ENCODE peak calls at places on chromosomes 5 and 9, in nine cellular contexts. G is AG10803, H is lower lobe of right lung, X is BJ, Q is lung, O is WERI-Rb-1, L is dorsolateral prefrontal cortex, K is mammary epithelial cell, R is kidney epithelial cell. P is an unnamed sample.

GRCh38 chr9:35681341-35682002 is 7.7 kb downstream of the CA9 start:
- DNase-seq in K (no peak), Q (no peak), R (no peak), H (no peak), L (no peak), G (no peak), X (no peak), O (no peak), P (peak)

GRCh38 chr9:129640871-129641750 is 840 bp downstream of the ASB6 start:
- DNase-seq in X (no peak), L (no peak), G (no peak), Q (no peak), K (no peak), R (no peak), O (no peak), H (no peak), P (no peak)

GRCh38 chr9:70021026-70021571 is 22.5 kb upstream of the MAMDC2 start:
- DNase-seq in K (peak), X (peak), H (no peak), O (no peak), G (peak), R (peak), L (peak), Q (no peak), P (peak)

GRCh38 chr9:118618744-118619299 is 750.4 kb downstream of the BRINP1 start:
- DNase-seq in R (no peak), X (no peak), K (peak), H (no peak), Q (no peak), L (no peak), O (no peak), G (no peak), P (no peak)

GRCh38 chr5:178818094-178818493 is 41.7 kb upstream of the ZNF354B start:
- DNase-seq in Q (no peak), K (no peak), R (no peak), X (no peak), L (no peak), H (no peak), G (no peak), O (no peak), P (no peak)

GRCh38 chr9:115232375-115232774 is 114.4 kb upstream of the TNC start:
- DNase-seq in G (no peak), L (no peak), R (no peak), Q (no peak), O (no peak), H (no peak), X (no peak), K (no peak), P (no peak)

GRCh38 chr9:14205463-14205862 is 108.5 kb downstream of the NFIB start:
- DNase-seq in Q (no peak), K (peak), R (no peak), O (no peak), X (peak), H (no peak), L (no peak), G (peak), P (peak)

GRCh38 chr5:30040483-30041116 is 1152.9 kb upstream of the CDH6 start:
- DNase-seq in X (no peak), O (peak), K (no peak), H (no peak), Q (no peak), L (peak), G (peak), R (peak), P (peak)

GRCh38 chr9:129102791-129103594 is 7.6 kb downstream of the CRAT start:
- DNase-seq in Q (peak), G (peak), K (peak), O (peak), R (no peak), H (peak), L (peak), X (no peak), P (peak)

GRCh38 chr9:112535364-112535763 is 48.7 kb downstream of the KIAA1958 start:
- DNase-seq in X (no peak), G (peak), K (no peak), H (no peak), Q (no peak), R (no peak), L (no peak), O (no peak), P (peak)

GRCh38 chr5:123538670-123539459 is 26.9 kb downstream of the CSNK1G3 start:
- DNase-seq in H (no peak), X (no peak), L (no peak), Q (no peak), K (no peak), O (peak), G (peak), R (no peak), P (peak)

GRCh38 chr9:94937214-94937903 is 210.9 kb downstream of the AOPEP start:
- DNase-seq in G (peak), L (no peak), H (no peak), R (peak), Q (no peak), O (no peak), K (peak), X (peak), P (peak)

GRCh38 chr5:172687983-172688734 is 47.1 kb downstream of the NEURL1B start:
- DNase-seq in X (no peak), R (no peak), K (no peak), L (no peak), H (no peak), O (no peak), Q (no peak), G (no peak), P (no peak)

GRCh38 chr5:137598341-137598740 is 99.2 kb upstream of the SPOCK1 start:
- DNase-seq in K (no peak), G (no peak), H (no peak), X (no peak), O (no peak), R (no peak), L (peak), Q (no peak), P (no peak)

GRCh38 chr5:38706376-38706775 is 139.4 kb upstream of the OSMR start:
- DNase-seq in O (no peak), Q (no peak), L (no peak), H (no peak), R (no peak), K (no peak), G (no peak), X (no peak), P (no peak)

GRCh38 chr9:110156902-110157301 is 51.1 kb downstream of the C9orf152 start:
- DNase-seq in G (peak), K (no peak), L (no peak), R (no peak), X (peak), O (no peak), Q (no peak), H (no peak), P (peak)

GRCh38 chr5:12133520-12133919 is 229.3 kb upstream of the CTNND2 start:
- DNase-seq in R (no peak), O (no peak), Q (no peak), G (no peak), L (no peak), K (no peak), X (no peak), H (no peak), P (no peak)
- H3K4me3 ChIP-seq in R (no peak), O (no peak), Q (no peak), G (no peak), L (no peak), K (no peak), X (no peak), H (no peak), P (no peak)

GRCh38 chr5:103393131-103393754 is 134.7 kb downstream of the MACIR start:
- DNase-seq in G (peak), L (no peak), Q (no peak), O (no peak), K (no peak), R (no peak), H (no peak), X (peak), P (peak)
- TF ChIP-seq CTCF in G (peak), L (no peak), Q (no peak), O (no peak), K (peak), R (no peak), H (no peak), X (peak), P (peak)

DNA sequence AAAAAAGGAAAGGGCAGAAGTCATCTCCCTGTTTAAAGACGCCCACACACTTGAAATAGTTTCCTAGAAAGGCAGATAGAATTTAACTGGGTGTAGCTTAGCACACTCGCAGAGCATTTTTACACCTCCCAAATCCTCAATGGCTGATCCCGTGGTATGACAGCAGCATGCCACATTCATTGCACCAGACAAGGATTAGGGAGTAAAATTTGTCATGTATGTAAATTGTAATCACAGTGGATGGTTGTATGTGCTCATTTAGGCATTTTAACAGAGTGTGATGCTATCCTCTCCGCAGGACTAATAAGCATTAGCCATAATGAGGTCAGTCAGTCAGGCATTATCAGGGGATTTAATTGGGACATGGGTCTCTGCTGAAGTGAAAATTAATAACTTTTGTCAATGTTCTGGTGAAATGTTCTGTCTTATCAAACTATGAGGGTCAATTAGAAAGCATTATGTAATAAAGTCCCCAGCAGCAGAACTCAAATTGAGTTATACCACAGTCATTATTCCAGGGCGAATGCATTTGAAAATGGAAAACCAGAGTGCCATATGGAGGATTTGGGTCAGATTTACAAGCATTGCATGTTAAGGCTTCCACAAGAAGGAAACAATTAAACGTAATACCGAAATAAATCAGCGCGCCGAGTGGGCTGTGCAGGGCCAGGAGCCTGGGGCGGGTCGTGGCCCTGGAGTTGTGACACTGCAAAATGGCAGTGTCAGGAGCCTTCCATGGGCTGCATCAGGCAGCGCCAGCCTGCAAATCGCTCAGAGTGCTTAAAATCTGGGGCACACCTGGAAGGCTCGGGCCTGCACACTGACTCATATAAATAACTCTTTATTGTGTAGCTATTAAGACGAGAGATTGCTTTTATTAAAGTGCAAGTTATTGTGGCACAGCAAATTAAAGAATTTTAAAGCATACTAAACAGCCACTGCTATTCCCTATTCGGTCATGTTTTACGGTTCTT is 602.1 kb downstream of the BNC2 start:
- DNase-seq in O (peak), G (no peak), H (no peak), X (no peak), Q (no peak), L (no peak), K (no peak), R (no peak), P (peak)
- H3K4me3 ChIP-seq in O (no peak), G (peak), H (peak), X (no peak), Q (no peak), L (no peak), K (no peak), R (no peak), P (no peak)

GRCh38 chr9:127683723-127684122 is 23.1 kb upstream of the CFAP157 start:
- DNase-seq in O (no peak), L (no peak), K (no peak), X (no peak), G (peak), Q (no peak), H (no peak), R (no peak), P (no peak)
- TF ChIP-seq CTCF in O (no peak), L (no peak), K (no peak), X (no peak), G (no peak), Q (no peak), H (no peak), R (no peak), P (no peak)

DNA sequence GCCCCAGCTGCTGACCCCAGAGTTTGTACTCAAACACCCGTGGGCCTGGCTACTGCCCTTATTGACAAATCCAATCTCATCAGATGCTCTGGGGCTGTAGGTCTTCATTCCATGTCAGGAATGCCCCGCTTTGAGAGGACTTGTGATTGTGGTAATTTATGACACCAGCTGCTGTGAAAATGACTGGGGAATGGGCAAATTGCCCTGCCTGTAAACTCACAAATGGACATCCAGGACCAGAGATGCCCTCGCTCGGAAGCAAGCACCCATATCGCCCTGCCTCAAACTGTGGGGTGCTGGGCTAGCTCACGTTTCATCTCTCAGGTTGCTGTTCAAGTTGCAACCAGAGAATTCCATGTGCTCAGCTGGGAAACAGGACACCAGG is 225.9 kb upstream of the MAP3K1 start:
- DNase-seq in R (no peak), O (no peak), K (no peak), L (no peak), G (no peak), Q (no peak), X (no peak), H (no peak), P (no peak)
- H3K4me3 ChIP-seq in R (no peak), O (no peak), K (no peak), L (no peak), G (no peak), Q (no peak), X (no peak), H (no peak), P (no peak)

GRCh38 chr9:73916016-73916673 is 581.0 kb upstream of the RORB start:
- DNase-seq in G (peak), R (no peak), O (peak), H (no peak), L (no peak), X (no peak), K (peak), Q (no peak), P (no peak)
- TF ChIP-seq CTCF in G (peak), R (peak), O (peak), H (no peak), L (peak), X (no peak), K (peak), Q (no peak), P (no peak)

DNA sequence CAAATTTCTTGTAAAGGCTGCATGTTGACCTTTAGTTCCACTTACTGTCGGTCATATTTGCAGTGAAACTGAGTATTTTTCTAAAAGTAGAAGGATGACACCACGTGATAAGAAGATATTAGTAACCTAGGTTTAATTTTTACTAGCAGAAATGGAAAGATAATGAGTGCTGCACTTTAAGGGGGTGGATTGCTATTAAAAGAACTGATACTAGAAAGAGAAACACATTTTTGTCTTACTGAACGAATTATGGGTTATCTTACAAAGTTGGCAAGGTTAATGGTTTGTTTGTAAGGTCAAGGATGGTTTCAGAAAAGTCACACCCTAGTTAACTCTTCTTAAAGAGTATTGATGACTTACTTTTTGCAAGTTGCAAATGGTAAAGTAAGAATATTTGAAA is 2.4 kb downstream of the MACIR start:
- DNase-seq in L (no peak), X (no peak), H (no peak), Q (no peak), K (no peak), G (no peak), R (no peak), O (no peak), P (no peak)
- H3K4me3 ChIP-seq in L (peak), X (peak), H (no peak), Q (no peak), K (no peak), G (peak), R (no peak), O (no peak), P (no peak)

DNA sequence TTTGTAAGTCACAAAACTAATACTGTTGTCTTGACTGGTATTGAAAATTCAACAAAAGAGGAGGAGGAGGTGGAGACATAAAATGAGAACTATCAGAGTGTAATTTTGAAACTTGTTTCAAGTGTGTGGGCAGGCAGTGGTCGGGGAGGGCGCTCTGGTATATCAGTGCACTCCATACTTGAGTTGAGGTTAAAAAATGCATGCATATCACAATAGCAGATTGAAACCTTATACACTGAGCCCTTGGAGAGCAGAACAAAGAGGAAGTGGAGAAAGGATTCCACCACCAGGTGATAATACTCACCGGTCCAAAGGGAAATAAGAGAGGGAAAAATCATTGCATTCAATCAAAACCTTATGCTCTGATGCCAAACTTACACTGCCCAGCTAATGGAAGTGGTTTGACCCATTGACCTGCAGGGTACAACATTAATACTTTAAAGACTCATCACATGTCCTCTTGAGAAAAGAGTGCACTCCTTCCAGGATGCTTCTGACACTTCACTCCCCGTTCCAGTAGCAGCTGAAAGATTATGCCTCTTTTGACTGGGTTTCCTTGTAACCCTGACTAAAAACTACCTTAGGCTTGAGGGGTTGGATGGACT is 79.5 kb upstream of the FAM169A start:
- DNase-seq in R (no peak), H (no peak), G (no peak), X (no peak), O (no peak), L (no peak), Q (no peak), K (no peak), P (no peak)
- TF ChIP-seq CTCF in R (no peak), H (no peak), G (no peak), X (no peak), O (no peak), L (no peak), Q (no peak), K (no peak), P (no peak)

DNA sequence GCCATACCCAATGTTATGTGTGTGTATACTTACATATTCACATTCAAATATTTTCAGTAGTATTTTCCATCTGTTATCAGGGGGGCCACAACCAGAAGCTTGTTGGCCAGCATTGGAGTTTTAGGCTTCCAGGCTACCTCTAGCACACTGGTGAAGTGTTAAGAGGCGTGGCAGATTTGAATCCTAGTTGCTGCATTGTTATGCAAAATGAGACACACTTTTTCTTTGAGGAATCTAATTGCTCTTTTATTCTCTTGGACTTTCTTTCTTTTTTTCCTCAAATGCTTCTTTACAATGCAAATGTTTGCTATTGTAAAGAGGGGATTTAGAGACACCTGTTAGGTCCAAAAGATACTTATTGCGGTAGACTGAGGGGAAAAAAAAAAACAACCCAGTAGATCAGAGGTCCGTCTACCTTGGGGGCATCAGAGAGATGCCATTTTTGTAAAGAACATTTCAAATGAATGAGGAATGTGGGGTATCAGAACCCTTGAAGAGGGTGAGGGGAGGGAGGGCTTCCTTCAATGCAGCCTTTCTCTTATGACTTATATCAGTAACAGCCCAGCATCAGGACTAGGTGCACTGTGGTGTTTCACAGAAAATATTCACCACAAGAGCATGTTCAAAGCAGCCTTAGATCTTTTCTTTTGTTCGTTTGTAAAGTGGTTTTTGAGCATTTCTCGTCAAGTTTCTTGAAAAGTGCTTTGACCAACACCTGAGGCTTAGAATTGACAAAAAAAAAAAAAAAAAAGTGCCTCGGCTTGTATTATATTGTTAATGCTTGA is 3.8 kb downstream of the SMARCA2 start:
- DNase-seq in H (no peak), X (no peak), L (no peak), K (peak), G (no peak), Q (no peak), R (no peak), O (no peak), P (no peak)
- H3K4me3 ChIP-seq in H (peak), X (peak), L (peak), K (peak), G (peak), Q (peak), R (no peak), O (peak), P (peak)